ENCODE peak calls at places on chromosome 16, in seven cellular contexts. H is activated T-helper 1 cell treated with Interleukin-2 at 50 U/mL for 16 hours; Z is CD4-positive, alpha-beta T cell; M is GM19239; G is H1; I is AG08395; N is lung. A is an unnamed sample.

GRCh38 chr16:85193876-85194275 is 81.6 kb upstream of the CIBAR2 start:
- DNase-seq in G (no peak), N (no peak), Z (no peak), I (no peak), M (no peak), H (no peak), A (no peak)

GRCh38 chr16:11076259-11077018 is 132.1 kb downstream of the CLEC16A start:
- DNase-seq in N (no peak), M (peak; percentile 75), Z (no peak), H (no peak), I (no peak), G (no peak), A (no peak)

GRCh38 chr16:25501530-25502255 is 190.1 kb upstream of the HS3ST4 start:
- DNase-seq in G (no peak), I (no peak), Z (no peak), H (no peak), M (no peak), N (no peak), A (peak; percentile 26)

GRCh38 chr16:23254338-23254737 is 47.8 kb upstream of the SCNN1B start:
- DNase-seq in H (no peak), M (no peak), I (peak; percentile 8), N (no peak), G (no peak), Z (no peak), A (peak; percentile 83)

GRCh38 chr16:22291860-22292692 is 5.1 kb upstream of the POLR3E start:
- DNase-seq in G (no peak), I (no peak), H (no peak), N (no peak), M (no peak), Z (no peak), A (no peak)

GRCh38 chr16:23557779-23558330 is 328 bp downstream of the UBFD1 start:
- DNase-seq in N (peak; percentile 31), H (no peak), G (no peak), I (peak; percentile 7), M (peak; percentile 14), Z (peak; percentile 2), A (no peak)

GRCh38 chr16:81238296-81239011 is at the start of gene BCO1:
- DNase-seq in M (no peak), Z (no peak), N (peak; percentile 29), I (peak; percentile 35), H (no peak), G (no peak), A (peak; percentile 60)

GRCh38 chr16:66399930-66400329 is 27.2 kb upstream of the BEAN1 start:
- DNase-seq in M (no peak), Z (no peak), H (no peak), I (no peak), G (no peak), N (no peak), A (no peak)

GRCh38 chr16:14284371-14284770 is 213.3 kb downstream of the MRTFB start:
- DNase-seq in Z (no peak), H (no peak), M (no peak), I (no peak), G (peak; percentile 46), N (no peak), A (no peak)

GRCh38 chr16:55488306-55488705 is 9.3 kb downstream of the MMP2 start:
- DNase-seq in I (peak; percentile 7), N (no peak), Z (no peak), H (no peak), G (no peak), M (no peak), A (peak; percentile 76)

GRCh38 chr16:5905935-5906334 is 808.3 kb upstream of the EEF2KMT start:
- DNase-seq in Z (no peak), H (no peak), G (no peak), M (no peak), I (no peak), N (no peak), A (no peak)

GRCh38 chr16:23836404-23837291 is 865 bp downstream of the PRKCB start:
- DNase-seq in Z (peak; percentile 48), G (peak; percentile 84), N (peak; percentile 31), I (no peak), H (peak; percentile 42), M (no peak), A (no peak)

GRCh38 chr16:10613771-10614485 is 33.5 kb upstream of the EMP2 start:
- DNase-seq in M (no peak), Z (no peak), H (no peak), N (no peak), I (no peak), G (no peak), A (no peak)

GRCh38 chr16:55552621-55553020 is 13.9 kb upstream of the CAPNS2 start:
- DNase-seq in M (no peak), I (peak; percentile 56), N (no peak), Z (no peak), G (no peak), H (no peak), A (peak; percentile 50)

GRCh38 chr16:67170168-67170947 is at the start of gene NOL3:
- DNase-seq in Z (no peak), G (peak; percentile 79), M (peak; percentile 55), N (peak; percentile 84), I (peak; percentile 83), H (no peak), A (peak; percentile 93)

GRCh38 chr16:11109551-11109950 is 146.5 kb downstream of the SOCS1 start:
- DNase-seq in H (no peak), G (no peak), I (no peak), M (no peak), Z (no peak), N (no peak), A (peak; percentile 80)

GRCh38 chr16:74811911-74812310 is 37.3 kb upstream of the FA2H start:
- DNase-seq in G (no peak), M (no peak), N (no peak), I (no peak), Z (no peak), H (no peak), A (peak; percentile 6)

GRCh38 chr16:4261557-4262172 is 11.2 kb downstream of the TFAP4 start:
- DNase-seq in N (no peak), G (peak; percentile 95), M (no peak), H (no peak), Z (peak; percentile 16), I (peak; percentile 29), A (no peak)

A was measured in myocyte.